ENCODE peak calls at places on chromosomes 6 and 20, in five cellular contexts. O is CD8-positive, alpha-beta T cell; M is nephron progenitor cell; Q is epithelial cell of proximal tubule; I is Calu3. Y is an unnamed sample.

GRCh38 chr20:61120595-61121515 is 131.2 kb upstream of the CDH4 start:
- DNase-seq in O (no peak), M (peak), Q (no peak), I (peak), Y (peak)

GRCh38 chr6:170173416-170173990 is 117.4 kb downstream of the DLL1 start:
- DNase-seq in O (no peak), M (no peak), Q (no peak), I (no peak), Y (no peak)

GRCh38 chr6:91267246-91267645 is 680.4 kb upstream of the MAP3K7 start:
- DNase-seq in O (no peak), M (no peak), Q (no peak), I (no peak), Y (no peak)

GRCh38 chr20:23050847-23051627 is 1.6 kb upstream of the THBD start:
- DNase-seq in O (no peak), M (peak), Q (peak), I (no peak), Y (peak)

GRCh38 chr6:24743265-24743943 is 24.4 kb upstream of the C6orf62 start:
- DNase-seq in O (no peak), M (no peak), Q (peak), I (peak), Y (peak)

GRCh38 chr20:4247898-4248858 is 232.8 kb upstream of the RNF24 start:
- DNase-seq in O (no peak), M (peak), Q (no peak), I (no peak), Y (no peak)

GRCh38 chr6:165845488-165845887 is 182.4 kb upstream of the PDE10A start:
- DNase-seq in O (no peak), M (no peak), Q (no peak), I (no peak), Y (no peak)

GRCh38 chr6:158758941-158759479 is 60.2 kb downstream of the EZR start:
- DNase-seq in O (no peak), M (no peak), Q (no peak), I (no peak), Y (no peak)

GRCh38 chr20:39990692-39991091 is 698.3 kb downstream of the MAFB start:
- DNase-seq in O (no peak), M (no peak), Q (no peak), I (no peak), Y (no peak)

GRCh38 chr6:165403006-165403405 is 93.6 kb upstream of the C6orf118 start:
- DNase-seq in O (no peak), M (no peak), Q (no peak), I (no peak), Y (no peak)

GRCh38 chr6:1606533-1607235 is 3.0 kb upstream of the FOXC1 start:
- DNase-seq in O (no peak), M (peak), Q (no peak), I (no peak), Y (no peak)

GRCh38 chr20:48951646-48952045 is 30.1 kb downstream of the ARFGEF2 start:
- DNase-seq in O (no peak), M (no peak), Q (no peak), I (no peak), Y (no peak)

GRCh38 chr20:48952656-48953055 is 31.1 kb downstream of the ARFGEF2 start:
- DNase-seq in O (no peak), M (no peak), Q (no peak), I (no peak), Y (no peak)

GRCh38 chr20:48948612-48949011 is 27.1 kb downstream of the ARFGEF2 start:
- DNase-seq in O (no peak), M (no peak), Q (no peak), I (no peak), Y (no peak)

GRCh38 chr20:48951041-48951440 is 29.5 kb downstream of the ARFGEF2 start:
- DNase-seq in O (no peak), M (no peak), Q (no peak), I (no peak), Y (no peak)

DNA sequence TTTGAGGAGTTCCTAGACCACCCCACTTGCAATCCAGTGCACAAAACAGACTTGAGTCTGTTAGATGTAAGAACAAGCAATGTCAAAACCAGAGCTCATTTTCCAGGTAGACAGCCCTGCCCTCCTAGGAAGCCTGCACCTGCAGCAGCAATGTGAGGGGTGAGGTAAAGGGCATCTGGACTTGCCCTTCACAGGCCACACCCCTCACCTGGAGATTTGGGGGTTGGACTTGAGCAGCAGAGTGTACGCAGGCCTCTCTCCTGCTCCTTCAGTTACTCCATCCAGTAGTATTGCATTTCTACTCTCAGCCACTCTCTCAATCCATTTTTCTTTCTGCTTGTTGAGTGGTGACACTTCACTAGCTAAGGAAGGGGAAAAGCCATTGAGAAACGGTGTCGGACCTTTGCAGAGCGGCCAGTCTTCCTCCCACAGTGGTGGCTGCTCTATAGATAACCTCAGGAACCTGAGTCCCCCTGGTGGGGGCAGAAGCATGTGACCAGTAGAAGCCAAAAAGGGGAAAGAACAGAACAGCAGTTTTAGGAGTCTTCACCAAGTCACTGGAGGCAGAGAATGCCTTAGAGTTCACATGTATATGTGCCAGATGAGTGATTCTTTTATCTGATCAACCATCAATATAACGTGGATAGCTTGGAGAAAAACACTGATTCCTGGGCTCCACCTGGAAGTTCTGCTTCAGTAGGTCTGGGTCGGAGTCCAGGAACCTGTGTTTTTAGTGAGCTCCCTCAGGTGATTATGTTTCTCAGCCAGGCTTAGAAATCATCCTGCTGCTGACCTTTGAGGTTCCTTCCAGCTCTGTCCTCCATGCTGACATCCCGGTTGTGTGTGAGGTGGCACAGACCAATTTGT is 28.0 kb downstream of the ARFGEF2 start:
- DNase-seq in O (no peak), M (no peak), Q (no peak), I (no peak), Y (no peak)
- TF ChIP-seq CTCF in O (no peak), M (peak), Q (peak), I (peak), Y (no peak)

GRCh38 chr20:58196402-58197184 is 31.9 kb downstream of the ANKRD60 start:
- DNase-seq in O (no peak), M (no peak), Q (no peak), I (no peak), Y (no peak)

GRCh38 chr20:58195047-58195446 is 33.4 kb downstream of the ANKRD60 start:
- DNase-seq in O (no peak), M (no peak), Q (no peak), I (no peak), Y (no peak)

GRCh38 chr20:58194176-58194796 is 34.2 kb downstream of the ANKRD60 start:
- DNase-seq in O (no peak), M (no peak), Q (no peak), I (no peak), Y (no peak)

GRCh38 chr20:58192065-58192464 is 36.4 kb downstream of the ANKRD60 start:
- DNase-seq in O (no peak), M (no peak), Q (no peak), I (no peak), Y (no peak)

GRCh38 chr20:58192567-58192966 is 35.9 kb downstream of the ANKRD60 start:
- DNase-seq in O (peak), M (peak), Q (no peak), I (peak), Y (no peak)
- TF ChIP-seq CTCF in O (peak), M (peak), Q (peak), I (peak), Y (peak)

DNA sequence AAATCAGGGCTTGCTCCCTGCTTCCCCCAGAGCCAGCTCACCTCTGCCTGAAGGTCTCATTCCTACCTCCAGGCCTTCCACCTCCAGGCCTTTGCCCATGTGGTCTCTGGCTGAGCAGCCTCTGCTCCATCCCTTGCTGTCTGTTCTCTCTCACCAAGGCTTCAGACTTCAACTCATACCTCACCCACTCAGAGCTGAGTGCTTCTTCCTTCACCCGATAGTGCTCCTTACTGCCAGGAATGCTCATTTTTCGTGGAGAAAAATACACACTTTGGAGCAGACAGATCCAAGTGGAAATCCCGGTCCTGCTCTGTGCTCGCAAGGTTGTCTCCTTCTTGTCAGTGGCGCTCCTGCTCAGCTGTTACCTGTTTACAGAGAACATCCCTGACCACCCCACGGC is 7.0 kb upstream of the CDH22 start:
- DNase-seq in O (no peak), M (no peak), Q (no peak), I (no peak), Y (no peak)
- TF ChIP-seq CTCF in O (no peak), M (no peak), Q (no peak), I (no peak), Y (no peak)

GRCh38 chr6:40249935-40250334 is 315.7 kb upstream of the MOCS1 start:
- DNase-seq in O (no peak), M (no peak), Q (no peak), I (no peak), Y (no peak)
- TF ChIP-seq CTCF in O (no peak), M (no peak), Q (peak), I (no peak), Y (no peak)

DNA sequence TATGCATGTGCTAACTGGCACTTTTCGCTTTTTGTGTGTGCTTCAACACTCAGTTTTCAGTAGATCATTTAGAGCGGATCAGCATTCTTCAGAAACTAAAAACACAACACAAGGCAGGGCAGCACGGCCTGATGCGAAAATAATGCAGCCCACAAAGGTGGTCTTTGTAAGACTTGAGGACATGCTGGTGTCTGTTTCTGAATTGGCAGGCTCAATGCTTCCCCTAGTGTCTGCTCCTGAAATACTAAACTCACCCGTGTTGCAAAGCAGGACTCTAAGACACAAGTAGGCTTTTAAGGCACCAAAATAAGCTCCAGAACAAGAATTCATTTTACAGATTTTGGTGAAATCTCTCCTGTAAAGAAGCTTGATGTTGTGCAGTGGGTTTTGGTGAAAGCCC is 676.5 kb downstream of the TENT5A start:
- DNase-seq in O (no peak), M (peak), Q (no peak), I (no peak), Y (no peak)
- TF ChIP-seq CTCF in O (no peak), M (peak), Q (peak), I (peak), Y (peak)

GRCh38 chr6:8429821-8430220 is 5.5 kb downstream of the SLC35B3 start:
- DNase-seq in O (no peak), M (no peak), Q (no peak), I (no peak), Y (no peak)
- TF ChIP-seq CTCF in O (no peak), M (no peak), Q (no peak), I (no peak), Y (no peak)

GRCh38 chr20:49907405-49908257 is 7.7 kb downstream of the SPATA2 start:
- DNase-seq in O (no peak), M (no peak), Q (no peak), I (no peak), Y (no peak)

GRCh38 chr20:49906615-49907154 is 8.6 kb downstream of the SPATA2 start:
- DNase-seq in O (no peak), M (no peak), Q (no peak), I (no peak), Y (no peak)

GRCh38 chr20:49908258-49908565 is 7.1 kb downstream of the SPATA2 start:
- DNase-seq in O (no peak), M (no peak), Q (no peak), I (no peak), Y (no peak)

GRCh38 chr20:49910340-49910706 is 5.0 kb downstream of the SPATA2 start:
- DNase-seq in O (no peak), M (no peak), Q (no peak), I (no peak), Y (no peak)

GRCh38 chr20:49909499-49910339 is 5.6 kb downstream of the SPATA2 start:
- DNase-seq in O (no peak), M (peak), Q (no peak), I (no peak), Y (no peak)
- TF ChIP-seq CTCF in O (no peak), M (peak), Q (peak), I (peak), Y (peak)

GRCh38 chr6:141677598-141678211 is 455.0 kb upstream of the GJE1 start:
- DNase-seq in O (no peak), M (no peak), Q (peak), I (peak), Y (no peak)
- TF ChIP-seq CTCF in O (peak), M (peak), Q (peak), I (peak), Y (peak)